ENCODE peak calls at places on chromosome 18, in ten cellular contexts. One of them, this sample, is unnamed.
A peak's percentile ranks its signal among the peaks of the same experiment; 100 is the strongest.

GRCh38 chr18:13647761-13648160 is 78.6 kb downstream of the FAM210A start:
- DNase-seq in fibroblast of the aortic adventitia: no peak
- DNase-seq in choroid plexus epithelial cell: no peak
- DNase-seq in psoas muscle: no peak
- DNase-seq in aorta: no peak
- DNase-seq in thoracic aorta: no peak
- DNase-seq in HL-60: no peak
- DNase-seq in tibial artery: no peak
- DNase-seq in H7: no peak
- DNase-seq in colonic mucosa: no peak
- DNase-seq in this sample: no peak

GRCh38 chr18:10213526-10213925 is 240.9 kb upstream of the APCDD1 start:
- DNase-seq in tibial artery: no peak
- DNase-seq in H7: no peak
- DNase-seq in choroid plexus epithelial cell: peak; percentile 64
- DNase-seq in colonic mucosa: no peak
- DNase-seq in thoracic aorta: no peak
- DNase-seq in HL-60: peak; percentile 89
- DNase-seq in psoas muscle: no peak
- DNase-seq in fibroblast of the aortic adventitia: no peak
- DNase-seq in aorta: no peak
- DNase-seq in this sample: no peak

GRCh38 chr18:5469340-5469739 is 74.5 kb downstream of the EPB41L3 start:
- DNase-seq in thoracic aorta: no peak
- DNase-seq in choroid plexus epithelial cell: no peak
- DNase-seq in tibial artery: no peak
- DNase-seq in colonic mucosa: no peak
- DNase-seq in H7: no peak
- DNase-seq in fibroblast of the aortic adventitia: no peak
- DNase-seq in psoas muscle: no peak
- DNase-seq in HL-60: no peak
- DNase-seq in aorta: no peak
- DNase-seq in this sample: no peak

GRCh38 chr18:24160086-24160485 is 21.2 kb downstream of the CABYR start:
- DNase-seq in aorta: no peak
- DNase-seq in thoracic aorta: no peak
- DNase-seq in psoas muscle: no peak
- DNase-seq in tibial artery: no peak
- DNase-seq in HL-60: no peak
- DNase-seq in choroid plexus epithelial cell: no peak
- DNase-seq in H7: no peak
- DNase-seq in fibroblast of the aortic adventitia: no peak
- DNase-seq in colonic mucosa: no peak
- DNase-seq in this sample: no peak

GRCh38 chr18:74946646-74947045 is 262.3 kb downstream of the PTGR3 start:
- DNase-seq in choroid plexus epithelial cell: peak; percentile 56
- DNase-seq in thoracic aorta: no peak
- DNase-seq in fibroblast of the aortic adventitia: no peak
- DNase-seq in tibial artery: no peak
- DNase-seq in HL-60: no peak
- DNase-seq in aorta: no peak
- DNase-seq in H7: no peak
- DNase-seq in colonic mucosa: no peak
- DNase-seq in psoas muscle: no peak
- DNase-seq in this sample: no peak

GRCh38 chr18:48852792-48853191 is 98.0 kb downstream of the SMAD7 start:
- DNase-seq in tibial artery: no peak
- DNase-seq in choroid plexus epithelial cell: no peak
- DNase-seq in aorta: no peak
- DNase-seq in psoas muscle: no peak
- DNase-seq in H7: no peak
- DNase-seq in colonic mucosa: no peak
- DNase-seq in thoracic aorta: no peak
- DNase-seq in HL-60: no peak
- DNase-seq in fibroblast of the aortic adventitia: no peak
- DNase-seq in this sample: no peak

GRCh38 chr18:9901377-9901776 is 12.4 kb upstream of the VAPA start:
- DNase-seq in choroid plexus epithelial cell: peak; percentile 43
- DNase-seq in H7: no peak
- DNase-seq in aorta: no peak
- DNase-seq in HL-60: no peak
- DNase-seq in fibroblast of the aortic adventitia: peak; percentile 39
- DNase-seq in tibial artery: no peak
- DNase-seq in colonic mucosa: no peak
- DNase-seq in thoracic aorta: no peak
- DNase-seq in psoas muscle: no peak
- DNase-seq in this sample: no peak

GRCh38 chr18:136433-136832 is 21.9 kb upstream of the USP14 start:
- DNase-seq in tibial artery: no peak
- DNase-seq in psoas muscle: no peak
- DNase-seq in H7: peak; percentile 35
- DNase-seq in colonic mucosa: no peak
- DNase-seq in fibroblast of the aortic adventitia: no peak
- DNase-seq in thoracic aorta: no peak
- DNase-seq in aorta: no peak
- DNase-seq in choroid plexus epithelial cell: no peak
- DNase-seq in HL-60: peak; percentile 31
- DNase-seq in this sample: no peak

GRCh38 chr18:39913790-39914366 is 2041.2 kb upstream of the PIK3C3 start:
- DNase-seq in choroid plexus epithelial cell: no peak
- DNase-seq in colonic mucosa: no peak
- DNase-seq in fibroblast of the aortic adventitia: no peak
- DNase-seq in tibial artery: no peak
- DNase-seq in HL-60: no peak
- DNase-seq in aorta: no peak
- DNase-seq in H7: no peak
- DNase-seq in thoracic aorta: no peak
- DNase-seq in psoas muscle: no peak
- DNase-seq in this sample: peak; percentile 7

GRCh38 chr18:2002604-2003003 is 568.7 kb downstream of the METTL4 start:
- DNase-seq in aorta: no peak
- DNase-seq in thoracic aorta: no peak
- DNase-seq in tibial artery: no peak
- DNase-seq in psoas muscle: no peak
- DNase-seq in H7: no peak
- DNase-seq in fibroblast of the aortic adventitia: peak; percentile 43
- DNase-seq in choroid plexus epithelial cell: no peak
- DNase-seq in colonic mucosa: no peak
- DNase-seq in HL-60: peak; percentile 94
- DNase-seq in this sample: no peak

GRCh38 chr18:67359868-67360838 is 156.4 kb downstream of the DSEL start:
- DNase-seq in tibial artery: peak; percentile 82
- DNase-seq in aorta: peak; percentile 64
- DNase-seq in thoracic aorta: peak; percentile 43
- DNase-seq in colonic mucosa: no peak
- DNase-seq in HL-60: no peak
- DNase-seq in fibroblast of the aortic adventitia: peak; percentile 91
- DNase-seq in choroid plexus epithelial cell: peak; percentile 97
- DNase-seq in H7: no peak
- DNase-seq in psoas muscle: peak; percentile 58
- DNase-seq in this sample: peak; percentile 87

GRCh38 chr18:26307161-26307773 is 81.0 kb downstream of the TAF4B start:
- DNase-seq in H7: peak; percentile 7
- DNase-seq in HL-60: peak; percentile 43
- DNase-seq in choroid plexus epithelial cell: peak; percentile 87
- DNase-seq in thoracic aorta: no peak
- DNase-seq in fibroblast of the aortic adventitia: peak; percentile 78
- DNase-seq in psoas muscle: no peak
- DNase-seq in tibial artery: no peak
- DNase-seq in colonic mucosa: peak; percentile 22
- DNase-seq in aorta: no peak
- DNase-seq in this sample: peak; percentile 14

GRCh38 chr18:71168576-71169145 is 879.8 kb downstream of the SOCS6 start:
- DNase-seq in H7: no peak
- DNase-seq in HL-60: no peak
- DNase-seq in colonic mucosa: no peak
- DNase-seq in choroid plexus epithelial cell: peak; percentile 5
- DNase-seq in tibial artery: no peak
- DNase-seq in aorta: no peak
- DNase-seq in fibroblast of the aortic adventitia: peak; percentile 17
- DNase-seq in psoas muscle: no peak
- DNase-seq in thoracic aorta: no peak
- DNase-seq in this sample: peak; percentile 52

GRCh38 chr18:25072205-25072604 is 279.8 kb downstream of the ZNF521 start:
- DNase-seq in fibroblast of the aortic adventitia: no peak
- DNase-seq in HL-60: no peak
- DNase-seq in choroid plexus epithelial cell: no peak
- DNase-seq in psoas muscle: no peak
- DNase-seq in thoracic aorta: no peak
- DNase-seq in colonic mucosa: no peak
- DNase-seq in aorta: no peak
- DNase-seq in H7: no peak
- DNase-seq in tibial artery: no peak
- DNase-seq in this sample: no peak

DNA sequence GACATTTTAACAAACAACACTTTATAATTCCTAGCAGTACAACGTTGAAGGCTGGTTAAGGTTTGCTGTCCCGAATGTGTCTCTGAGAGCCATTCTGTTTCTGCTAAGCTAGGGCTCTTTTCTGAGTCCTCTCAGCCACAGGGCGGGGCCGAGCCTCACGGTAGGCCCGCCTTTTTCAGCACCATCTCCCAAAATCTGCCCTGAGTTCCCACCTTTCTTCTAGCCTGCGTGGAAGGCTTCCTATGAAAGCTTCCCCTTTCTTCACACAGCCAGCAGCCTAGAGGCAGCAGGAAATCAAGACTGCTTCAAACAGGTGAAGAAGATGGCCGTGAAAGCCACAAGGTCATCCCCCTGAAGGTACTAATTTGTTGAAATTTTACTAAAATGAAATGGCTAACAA is 255.5 kb downstream of the CDH2 start:
- DNase-seq in thoracic aorta: no peak
- DNase-seq in choroid plexus epithelial cell: no peak
- DNase-seq in psoas muscle: no peak
- DNase-seq in tibial artery: no peak
- DNase-seq in fibroblast of the aortic adventitia: no peak
- DNase-seq in colonic mucosa: no peak
- DNase-seq in H7: peak; percentile 4
- DNase-seq in HL-60: no peak
- DNase-seq in aorta: no peak
- DNase-seq in this sample: no peak
- H3K4me3 ChIP-seq in thoracic aorta: no peak overlapping the region
- H3K4me3 ChIP-seq in choroid plexus epithelial cell: peak overlapping the region; percentile 49
- H3K4me3 ChIP-seq in psoas muscle: no peak overlapping the region
- H3K4me3 ChIP-seq in tibial artery: no peak overlapping the region
- H3K4me3 ChIP-seq in fibroblast of the aortic adventitia: no peak overlapping the region
- H3K4me3 ChIP-seq in colonic mucosa: no peak overlapping the region
- H3K4me3 ChIP-seq in H7: no peak overlapping the region
- H3K4me3 ChIP-seq in HL-60: no peak overlapping the region
- H3K4me3 ChIP-seq in aorta: no peak overlapping the region
- H3K4me3 ChIP-seq in this sample: peak overlapping the region; percentile 48

DNA sequence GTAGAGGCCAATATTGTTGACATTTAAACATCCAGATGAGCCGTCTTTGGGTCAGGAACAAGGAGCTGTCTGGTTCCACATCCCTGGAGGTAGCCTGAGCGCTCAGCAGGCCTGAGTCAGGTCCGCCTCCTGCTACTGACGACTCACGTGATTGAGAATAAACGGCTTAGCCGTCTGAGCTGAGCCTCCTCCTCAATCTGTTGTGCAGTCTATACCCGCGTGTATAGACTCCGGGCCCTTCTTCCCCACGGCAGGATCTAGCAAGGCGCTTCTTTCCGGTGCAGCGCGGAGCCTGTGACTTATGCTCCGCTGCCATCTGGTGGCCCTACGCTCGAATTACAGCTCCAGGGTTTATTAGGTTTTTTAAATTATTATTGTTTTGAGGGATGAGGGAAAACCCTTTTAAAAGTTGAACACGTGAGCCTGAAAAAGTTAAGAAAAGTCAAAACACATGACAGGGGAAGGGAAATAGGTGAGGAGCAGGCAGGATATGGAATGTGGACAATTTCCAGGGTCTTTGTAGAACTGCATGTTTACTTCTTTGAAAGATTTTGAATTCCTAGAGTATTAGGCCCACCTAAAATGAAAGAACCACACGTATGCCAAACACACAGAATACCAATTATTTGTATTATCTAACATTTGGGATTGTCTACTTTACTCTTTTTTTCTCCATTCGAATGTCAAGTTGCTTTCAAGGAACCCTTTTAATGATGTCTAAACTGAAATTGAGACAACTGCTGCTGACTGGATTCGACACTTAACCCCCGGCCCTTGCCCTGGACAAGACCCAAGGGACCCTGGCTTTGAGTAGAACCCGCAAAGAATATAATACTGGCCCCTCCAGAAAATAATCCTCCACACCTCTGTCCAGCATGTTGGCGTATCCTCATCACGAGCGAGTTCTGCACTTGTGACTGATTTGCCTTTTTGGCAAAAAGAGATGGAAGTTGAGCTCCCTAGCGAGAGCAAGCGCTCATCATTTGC is 112.4 kb upstream of the ZNF236 start:
- DNase-seq in aorta: peak; percentile 76
- DNase-seq in H7: peak; percentile 87
- DNase-seq in tibial artery: peak; percentile 73
- DNase-seq in psoas muscle: peak; percentile 73
- DNase-seq in colonic mucosa: peak; percentile 58
- DNase-seq in choroid plexus epithelial cell: peak; percentile 83
- DNase-seq in fibroblast of the aortic adventitia: peak; percentile 79
- DNase-seq in HL-60: peak; percentile 70
- DNase-seq in thoracic aorta: no peak
- DNase-seq in this sample: peak; percentile 8
- H3K4me3 ChIP-seq in aorta: no peak overlapping the region
- H3K4me3 ChIP-seq in H7: no peak overlapping the region
- H3K4me3 ChIP-seq in tibial artery: no peak overlapping the region
- H3K4me3 ChIP-seq in psoas muscle: peak overlapping the region; percentile 29
- H3K4me3 ChIP-seq in colonic mucosa: no peak overlapping the region
- H3K4me3 ChIP-seq in choroid plexus epithelial cell: peak overlapping the region; percentile 5
- H3K4me3 ChIP-seq in fibroblast of the aortic adventitia: no peak overlapping the region
- H3K4me3 ChIP-seq in HL-60: no peak overlapping the region
- H3K4me3 ChIP-seq in thoracic aorta: peak overlapping the region; percentile 36
- H3K4me3 ChIP-seq in this sample: peak overlapping the region; percentile 14

GRCh38 chr18:44321868-44322590 is 358.7 kb upstream of the SETBP1 start:
- DNase-seq in choroid plexus epithelial cell: no peak
- DNase-seq in HL-60: no peak
- DNase-seq in psoas muscle: peak; percentile 24
- DNase-seq in thoracic aorta: no peak
- DNase-seq in fibroblast of the aortic adventitia: no peak
- DNase-seq in tibial artery: no peak
- DNase-seq in H7: no peak
- DNase-seq in colonic mucosa: no peak
- DNase-seq in aorta: no peak
- DNase-seq in this sample: no peak
- H3K4me3 ChIP-seq in choroid plexus epithelial cell: no peak overlapping the region
- H3K4me3 ChIP-seq in HL-60: no peak overlapping the region
- H3K4me3 ChIP-seq in psoas muscle: no peak overlapping the region
- H3K4me3 ChIP-seq in thoracic aorta: no peak overlapping the region
- H3K4me3 ChIP-seq in fibroblast of the aortic adventitia: no peak overlapping the region
- H3K4me3 ChIP-seq in tibial artery: no peak overlapping the region
- H3K4me3 ChIP-seq in H7: no peak overlapping the region
- H3K4me3 ChIP-seq in colonic mucosa: no peak overlapping the region
- H3K4me3 ChIP-seq in aorta: no peak overlapping the region
- H3K4me3 ChIP-seq in this sample: no peak overlapping the region

DNA sequence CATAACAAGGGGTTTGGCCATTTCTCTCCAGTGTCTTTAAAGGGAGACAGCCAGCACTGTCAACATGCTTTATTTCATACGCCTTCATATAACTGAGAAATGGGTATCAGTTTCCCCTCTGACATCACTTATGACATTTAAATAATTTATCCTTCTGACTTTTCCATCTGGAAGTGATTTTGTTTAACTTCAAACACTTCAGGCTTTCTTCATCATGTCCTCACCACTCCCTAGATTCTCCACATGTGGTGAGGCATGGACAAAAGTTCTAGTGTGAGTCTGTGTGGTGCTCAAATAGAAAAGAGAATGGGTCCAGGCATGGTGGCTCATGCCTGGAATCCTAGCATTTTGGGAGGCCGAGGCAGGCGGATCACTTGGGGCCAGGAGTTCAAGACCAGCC is 158.6 kb downstream of the TXNL1 start:
- DNase-seq in colonic mucosa: no peak
- DNase-seq in HL-60: no peak
- DNase-seq in H7: no peak
- DNase-seq in tibial artery: no peak
- DNase-seq in fibroblast of the aortic adventitia: no peak
- DNase-seq in choroid plexus epithelial cell: no peak
- DNase-seq in aorta: no peak
- DNase-seq in psoas muscle: no peak
- DNase-seq in thoracic aorta: no peak
- DNase-seq in this sample: no peak
- H3K4me3 ChIP-seq in colonic mucosa: no peak overlapping the region
- H3K4me3 ChIP-seq in HL-60: no peak overlapping the region
- H3K4me3 ChIP-seq in H7: no peak overlapping the region
- H3K4me3 ChIP-seq in tibial artery: no peak overlapping the region
- H3K4me3 ChIP-seq in fibroblast of the aortic adventitia: no peak overlapping the region
- H3K4me3 ChIP-seq in choroid plexus epithelial cell: no peak overlapping the region
- H3K4me3 ChIP-seq in aorta: no peak overlapping the region
- H3K4me3 ChIP-seq in psoas muscle: no peak overlapping the region
- H3K4me3 ChIP-seq in thoracic aorta: no peak overlapping the region
- H3K4me3 ChIP-seq in this sample: no peak overlapping the region